ENCODE peak calls at places on chromosomes 2 and 18, in five cellular contexts. T is 8988T; J is mesendoderm; Q is stimulated activated CD8-positive, alpha-beta memory T cell treated with anti-CD3 and anti-CD28 coated beads, Interleukin-4, amount 100 ng/mL, for 4 hours; U is aorta. N is an unnamed sample.
A peak's percentile ranks its signal among the peaks of the same experiment; 100 is the strongest.

GRCh38 chr18:45517181-45517741 is 98.0 kb upstream of the SLC14A2 start:
- DNase-seq in T (no peak), J (peak; percentile 80), Q (no peak), U (peak; percentile 83), N (no peak)

GRCh38 chr2:205405752-205406151 is 276.5 kb upstream of the NRP2 start:
- DNase-seq in T (no peak), J (no peak), Q (no peak), U (no peak), N (no peak)

GRCh38 chr2:173652731-173653426 is 298.2 kb downstream of the CDCA7 start:
- DNase-seq in T (peak; percentile 29), J (peak; percentile 45), Q (no peak), U (no peak), N (no peak)

GRCh38 chr2:51256736-51257135 is 224.8 kb upstream of the NRXN1 start:
- DNase-seq in T (no peak), J (no peak), Q (no peak), U (no peak), N (no peak)

GRCh38 chr2:110095994-110096633 is 19.5 kb downstream of the MALL start:
- DNase-seq in T (no peak), J (no peak), Q (no peak), U (no peak), N (no peak)

GRCh38 chr2:158998486-158999248 is 30.2 kb downstream of the TANC1 start:
- DNase-seq in T (no peak), J (no peak), Q (no peak), U (no peak), N (peak; percentile 80)

GRCh38 chr2:222424729-222425671 is 657 bp downstream of the SGPP2 start:
- DNase-seq in T (no peak), J (no peak), Q (no peak), U (no peak), N (no peak)

GRCh38 chr2:43184339-43184895 is 42.0 kb downstream of the ZFP36L2 start:
- DNase-seq in T (no peak), J (no peak), Q (no peak), U (no peak), N (no peak)

GRCh38 chr18:39134255-39134654 is 1568.7 kb upstream of the CELF4 start:
- DNase-seq in T (no peak), J (no peak), Q (no peak), U (no peak), N (no peak)

GRCh38 chr2:129673881-129674513 is 305.5 kb upstream of the RAB6C start:
- DNase-seq in T (no peak), J (no peak), Q (no peak), U (no peak), N (no peak)

GRCh38 chr2:105919191-105919811 is 174.6 kb downstream of the NCK2 start:
- DNase-seq in T (no peak), J (no peak), Q (no peak), U (peak; percentile 44), N (peak; percentile 62)